ENCODE peak calls at places on chromosomes 2 and 18, in nine cellular contexts. I is AG04449, U is aorta, K is fibroblast of pulmonary artery, Y is HepG2, D is keratinocyte, M is fibroblast of mammary gland, W is NT2/D1, J is RWPE2. E is an unnamed sample.

GRCh38 chr2:70367722-70368323 is 66.0 kb upstream of the FAM136A start:
- DNase-seq in D (no peak), K (peak), M (peak), U (no peak), W (no peak), J (no peak), Y (no peak), I (no peak), E (no peak)

GRCh38 chr18:9869713-9870430 is 15.9 kb upstream of the TXNDC2 start:
- DNase-seq in W (no peak), J (no peak), Y (peak), K (peak), D (no peak), U (no peak), I (no peak), M (peak), E (peak)

GRCh38 chr2:209993968-209994367 is 8.5 kb upstream of the RPE start:
- DNase-seq in U (no peak), Y (no peak), M (no peak), I (no peak), W (no peak), K (no peak), D (no peak), J (no peak), E (no peak)

GRCh38 chr2:7427293-7428060 is 510.3 kb downstream of the RNF144A start:
- DNase-seq in W (peak), U (no peak), K (peak), M (peak), J (no peak), I (no peak), Y (peak), D (no peak), E (peak)

GRCh38 chr18:76844144-76844543 is 21.8 kb downstream of the ZNF236 start:
- DNase-seq in K (no peak), M (no peak), W (no peak), I (no peak), J (no peak), D (no peak), U (no peak), Y (no peak), E (no peak)

GRCh38 chr2:46276652-46277051 is 20.6 kb upstream of the EPAS1 start:
- DNase-seq in D (no peak), J (no peak), W (no peak), I (no peak), Y (no peak), K (peak), U (no peak), M (peak), E (no peak)

GRCh38 chr18:2570772-2571199 is 519 bp downstream of the METTL4 start:
- DNase-seq in K (peak), J (peak), I (peak), U (peak), Y (peak), M (peak), W (no peak), D (no peak), E (peak)

GRCh38 chr18:23158884-23159820 is 23.9 kb downstream of the CABLES1 start:
- DNase-seq in D (no peak), W (no peak), Y (no peak), U (no peak), M (no peak), J (no peak), K (no peak), I (no peak), E (no peak)

GRCh38 chr2:28233070-28233718 is 159.5 kb upstream of the FOSL2 start:
- DNase-seq in Y (peak), M (peak), U (no peak), I (no peak), W (no peak), K (peak), J (no peak), D (no peak), E (peak)

GRCh38 chr2:69387770-69388481 is 899 bp upstream of the GFPT1 start:
- DNase-seq in W (no peak), Y (peak), I (no peak), U (no peak), D (no peak), J (no peak), K (no peak), M (no peak), E (no peak)

GRCh38 chr2:226478121-226478809 is 321.4 kb downstream of the IRS1 start:
- DNase-seq in I (peak), U (peak), K (peak), W (peak), Y (peak), D (no peak), J (no peak), M (peak), E (peak)

GRCh38 chr18:46718501-46719341 is 38.1 kb downstream of the ST8SIA5 start:
- DNase-seq in D (no peak), I (peak), J (no peak), W (no peak), M (peak), K (peak), Y (no peak), U (no peak), E (peak)

GRCh38 chr2:9234680-9235387 is 28.2 kb downstream of the ASAP2 start:
- DNase-seq in I (peak), Y (peak), M (peak), D (peak), W (no peak), U (no peak), J (peak), K (peak), E (no peak)
- H3K4me3 ChIP-seq in I (no peak), Y (peak), M (no peak), D (peak), W (no peak), U (no peak), J (no peak), K (peak), E (no peak)

GRCh38 chr2:121966663-121967062 is 211.2 kb downstream of the TSN start:
- DNase-seq in D (no peak), Y (no peak), U (no peak), K (no peak), M (no peak), J (no peak), W (no peak), I (no peak), E (no peak)

GRCh38 chr2:121969766-121970639 is 214.6 kb downstream of the TSN start:
- DNase-seq in Y (no peak), M (no peak), K (peak), J (no peak), U (no peak), I (no peak), D (no peak), W (no peak), E (no peak)

GRCh38 chr2:121972203-121972602 is 216.8 kb downstream of the TSN start:
- DNase-seq in J (no peak), K (no peak), U (no peak), W (no peak), I (no peak), Y (no peak), D (no peak), M (no peak), E (no peak)

GRCh38 chr2:121965666-121966065 is 210.2 kb downstream of the TSN start:
- DNase-seq in J (no peak), Y (no peak), K (no peak), I (no peak), W (no peak), D (no peak), U (no peak), M (no peak), E (no peak)

GRCh38 chr2:121969155-121969554 is 213.7 kb downstream of the TSN start:
- DNase-seq in W (no peak), M (peak), D (no peak), J (no peak), K (peak), I (no peak), Y (no peak), U (no peak), E (no peak)
- H3K4me3 ChIP-seq in W (no peak), M (no peak), D (no peak), J (no peak), K (no peak), I (no peak), Y (no peak), U (peak), E (no peak)

DNA sequence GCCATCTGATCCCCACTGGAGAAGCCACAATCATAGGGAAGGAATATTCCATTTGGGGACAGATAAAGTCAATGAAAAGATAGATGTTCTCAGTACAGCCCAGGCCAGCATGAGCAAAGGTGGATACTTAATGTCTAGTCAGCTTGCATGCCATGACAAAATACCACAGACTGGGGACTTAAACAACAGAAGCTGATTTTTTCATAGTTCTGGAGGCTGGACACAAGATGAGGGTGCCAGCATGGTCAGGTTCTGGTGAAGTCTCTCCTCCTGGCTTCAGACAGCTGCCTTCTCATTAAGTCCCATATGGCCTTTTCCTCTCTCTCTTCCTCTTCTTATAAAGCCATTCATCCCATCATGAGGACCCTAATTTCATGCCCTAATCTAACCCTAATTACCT is 116.1 kb upstream of the CYP1B1 start:
- DNase-seq in M (no peak), U (no peak), D (no peak), W (no peak), J (no peak), I (no peak), K (no peak), Y (no peak), E (no peak)
- H3K4me3 ChIP-seq in M (no peak), U (no peak), D (no peak), W (no peak), J (no peak), I (no peak), K (no peak), Y (no peak), E (no peak)

DNA sequence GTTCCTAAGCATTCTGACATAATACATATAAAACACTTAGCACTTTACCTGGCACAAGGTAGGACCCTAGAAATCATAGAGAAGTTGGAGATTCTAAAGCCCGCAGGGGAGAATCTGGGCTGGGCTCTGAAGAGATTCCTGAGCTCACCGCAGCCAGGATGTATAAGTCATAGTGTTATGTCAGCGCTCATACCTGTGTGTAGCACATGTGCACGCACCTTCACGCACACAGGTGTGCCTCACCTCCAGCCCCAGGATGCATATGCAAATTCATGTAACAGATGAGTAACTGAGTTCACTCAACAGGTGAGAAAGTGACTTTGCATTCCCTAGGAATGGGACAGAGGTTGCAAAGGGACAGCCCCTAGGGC is 7.9 kb upstream of the SDC1 start:
- DNase-seq in K (no peak), U (peak), Y (no peak), J (peak), D (peak), W (no peak), I (no peak), M (no peak), E (no peak)
- H3K4me3 ChIP-seq in K (no peak), U (no peak), Y (no peak), J (no peak), D (peak), W (no peak), I (no peak), M (no peak), E (no peak)

GRCh38 chr2:61887684-61888303 is 662 bp downstream of the CCT4 start:
- DNase-seq in U (no peak), Y (peak), D (no peak), I (no peak), M (peak), W (no peak), J (no peak), K (peak), E (no peak)

GRCh38 chr2:61882850-61883249 is 5.6 kb downstream of the CCT4 start:
- DNase-seq in D (no peak), W (no peak), K (no peak), U (no peak), J (no peak), M (no peak), I (no peak), Y (no peak), E (no peak)

GRCh38 chr2:61889212-61889956 is 928 bp upstream of the CCT4 start:
- DNase-seq in M (no peak), Y (no peak), I (no peak), K (no peak), D (no peak), J (no peak), W (no peak), U (no peak), E (no peak)

GRCh38 chr2:61885896-61886603 is 2.4 kb downstream of the CCT4 start:
- DNase-seq in Y (no peak), U (no peak), D (no peak), W (no peak), J (no peak), M (no peak), I (no peak), K (no peak), E (no peak)
- H3K4me3 ChIP-seq in Y (no peak), U (no peak), D (no peak), W (no peak), J (no peak), M (peak), I (peak), K (peak), E (no peak)

GRCh38 chr2:223532161-223532560 is 70.0 kb downstream of the SCG2 start:
- DNase-seq in U (no peak), D (no peak), Y (no peak), I (no peak), W (no peak), K (no peak), J (no peak), M (no peak), E (no peak)
- H3K4me3 ChIP-seq in U (no peak), D (no peak), Y (no peak), I (no peak), W (no peak), K (no peak), J (no peak), M (no peak), E (no peak)

DNA sequence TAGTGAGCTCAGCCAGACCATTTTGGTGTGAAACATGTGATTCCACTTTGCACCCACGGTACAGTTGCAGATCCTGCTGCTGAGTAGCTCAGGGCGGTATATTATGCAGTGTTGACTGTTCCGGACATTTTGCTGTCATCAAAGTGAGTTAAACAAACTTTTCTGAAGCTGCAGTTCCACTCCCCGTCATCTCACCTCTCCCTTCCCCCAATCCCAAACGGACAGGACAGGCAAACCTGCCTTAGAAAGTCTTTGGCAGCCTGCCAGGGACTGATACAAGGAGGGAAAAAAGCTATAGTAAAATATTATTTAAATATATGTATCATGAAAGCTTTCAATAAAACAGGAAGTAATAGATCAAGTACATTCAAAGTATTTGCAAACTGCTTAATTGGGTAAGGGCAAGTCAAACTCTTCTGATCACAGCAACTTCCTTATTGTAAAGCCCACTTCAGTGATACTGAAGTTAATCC is 35.5 kb upstream of the SP5 start:
- DNase-seq in D (no peak), M (peak), U (no peak), Y (peak), K (no peak), W (no peak), J (no peak), I (no peak), E (no peak)
- H3K4me3 ChIP-seq in D (no peak), M (no peak), U (no peak), Y (no peak), K (no peak), W (peak), J (no peak), I (no peak), E (no peak)

E was measured in skeletal muscle cell.